ENCODE peak calls at places on chromosomes 6 and 20, in nine cellular contexts. J is IMR-90; E is HFF-Myc; M is PC-3; H is heart right ventricle; N is effector CD4-positive, alpha-beta T cell; U is stimulated activated CD4-positive, alpha-beta T cell treated with anti-CD3 and anti-CD28 coated beads, TNF-alpha, amount 100 ng/mL, for 1 hour; D is NCI-H774; R is T-helper 9 cell. G is an unnamed sample.

GRCh38 chr20:59733326-59733725 is 129.0 kb downstream of the PHACTR3 start:
- DNase-seq in N (no peak), M (no peak), H (no peak), D (no peak), J (no peak), U (no peak), R (no peak), E (no peak), G (no peak)

GRCh38 chr20:38299963-38300362 is 4.0 kb upstream of the BPI start:
- DNase-seq in R (no peak), D (no peak), U (no peak), E (no peak), M (peak; percentile 75), J (no peak), H (no peak), N (no peak), G (no peak)

GRCh38 chr6:30881987-30882763 is 2.1 kb upstream of the DDR1 start:
- DNase-seq in U (no peak), J (peak; percentile 77), H (peak; percentile 28), E (no peak), M (no peak), D (no peak), R (no peak), N (no peak), G (peak; percentile 6)

GRCh38 chr20:59752704-59753460 is 148.5 kb downstream of the PHACTR3 start:
- DNase-seq in R (no peak), H (peak; percentile 24), U (no peak), N (no peak), M (no peak), E (no peak), J (no peak), D (no peak), G (no peak)

GRCh38 chr6:25112207-25112874 is 166.8 kb upstream of the CARMIL1 start:
- DNase-seq in U (no peak), R (no peak), H (no peak), M (no peak), E (no peak), N (no peak), J (no peak), D (no peak), G (peak; percentile 53)

GRCh38 chr20:63254237-63254535 is at the start of gene NKAIN4:
- DNase-seq in U (no peak), E (no peak), H (no peak), D (no peak), M (no peak), R (no peak), J (no peak), N (no peak), G (no peak)

GRCh38 chr6:96195272-96195671 is 179.5 kb downstream of the FUT9 start:
- DNase-seq in N (no peak), U (no peak), D (no peak), R (no peak), H (no peak), M (no peak), J (no peak), E (no peak), G (no peak)

GRCh38 chr6:93407186-93407585 is 12.2 kb downstream of the EPHA7 start:
- DNase-seq in J (no peak), N (no peak), E (no peak), U (no peak), R (no peak), D (peak; percentile 69), M (peak; percentile 18), H (no peak), G (peak; percentile 38)

GRCh38 chr6:100504786-100505737 is 40.3 kb upstream of the SIM1 start:
- DNase-seq in N (no peak), H (no peak), R (no peak), M (peak; percentile 83), D (no peak), J (peak; percentile 89), E (peak; percentile 62), U (no peak), G (peak; percentile 71)

GRCh38 chr6:63935732-63936131 is 300.1 kb downstream of the PHF3 start:
- DNase-seq in N (no peak), J (no peak), D (no peak), R (no peak), U (no peak), E (no peak), H (no peak), M (no peak), G (no peak)

GRCh38 chr6:165426892-165427291 is 117.5 kb upstream of the C6orf118 start:
- DNase-seq in U (no peak), R (no peak), M (no peak), D (no peak), J (no peak), H (no peak), N (no peak), E (no peak), G (peak; percentile 22)

GRCh38 chr20:23235173-23236027 is 115.2 kb upstream of the NXT1 start:
- DNase-seq in J (peak; percentile 54), R (peak; percentile 20), D (peak; percentile 41), U (no peak), H (peak; percentile 77), M (peak; percentile 61), E (no peak), N (no peak), G (peak; percentile 71)

GRCh38 chr6:157822221-157823000 is 635 bp upstream of the SNX9 start:
- DNase-seq in N (no peak), M (no peak), E (no peak), J (no peak), H (peak; percentile 27), U (no peak), R (no peak), D (no peak), G (no peak)

GRCh38 chr20:4113996-4114603 is 98.7 kb upstream of the RNF24 start:
- DNase-seq in E (no peak), R (no peak), U (no peak), M (no peak), D (no peak), H (no peak), J (no peak), N (no peak), G (no peak)

GRCh38 chr6:70806086-70806485 is 138.4 kb downstream of the SMAP1 start:
- DNase-seq in J (no peak), U (no peak), N (no peak), H (no peak), M (no peak), E (no peak), D (no peak), R (no peak), G (no peak)

GRCh38 chr6:158631678-158632537 is 12.6 kb downstream of the DYNLT1 start:
- DNase-seq in U (no peak), E (peak; percentile 49), H (peak; percentile 81), R (no peak), N (no peak), D (no peak), J (peak; percentile 97), M (peak; percentile 48), G (peak; percentile 67)

GRCh38 chr6:144331610-144332009 is 46.5 kb downstream of the UTRN start:
- DNase-seq in H (no peak), D (no peak), E (no peak), U (no peak), N (no peak), R (no peak), M (peak; percentile 13), J (peak; percentile 93), G (no peak)

GRCh38 chr6:25085761-25086160 is 150.0 kb upstream of the RIPOR2 start:
- DNase-seq in H (peak; percentile 33), D (no peak), J (no peak), N (no peak), U (no peak), R (no peak), E (no peak), M (no peak), G (no peak)

GRCh38 chr6:37653933-37654565 is 43.6 kb downstream of the MDGA1 start:
- DNase-seq in R (no peak), H (no peak), D (no peak), U (no peak), M (peak; percentile 94), E (peak; percentile 56), J (peak; percentile 34), N (no peak), G (peak; percentile 77)

GRCh38 chr6:143443096-143443495 is 7.4 kb downstream of the ADAT2 start:
- DNase-seq in E (no peak), D (no peak), U (no peak), R (no peak), N (no peak), H (peak; percentile 8), J (no peak), M (no peak), G (no peak)

GRCh38 chr20:38181207-38181693 is 16.2 kb upstream of the TGM2 start:
- DNase-seq in E (no peak), N (no peak), D (no peak), M (peak; percentile 36), H (no peak), U (no peak), J (no peak), R (no peak), G (no peak)

GRCh38 chr20:13263451-13263850 is 42.4 kb downstream of the ISM1 start:
- DNase-seq in J (no peak), E (no peak), M (no peak), R (no peak), D (no peak), H (no peak), U (no peak), N (no peak), G (no peak)

GRCh38 chr6:112879920-112880413 is 532.8 kb downstream of the RFPL4B start:
- DNase-seq in H (no peak), U (no peak), J (no peak), N (peak; percentile 10), M (no peak), R (peak; percentile 9), D (no peak), E (no peak), G (no peak)

G was measured in MCF 10A.